ENCODE peak calls at places on chromosomes 16 and 17, in ten cellular contexts. E is IMR-90; N is effector memory CD4-positive, alpha-beta T cell; O is naive thymus-derived CD4-positive, alpha-beta T cell; J is heart right ventricle; S is CD8-positive, alpha-beta memory T cell; P is foreskin keratinocyte; X is colonic mucosa; D is left ventricle myocardium inferior; I is gastrocnemius medialis. R is an unnamed sample.

GRCh38 chr17:61926831-61927210 is 961 bp downstream of the INTS2 start:
- DNase-seq in E (peak; percentile 61), I (no peak), O (no peak), P (no peak), S (no peak), J (no peak), X (no peak), N (no peak), D (no peak), R (no peak)

GRCh38 chr17:82217530-82218204 is 5.0 kb upstream of the CCDC57 start:
- DNase-seq in O (no peak), I (no peak), N (no peak), J (peak; percentile 51), X (no peak), P (no peak), E (peak; percentile 90), D (peak; percentile 60), S (no peak), R (peak; percentile 65)

GRCh38 chr17:77898521-77899434 is 59.7 kb upstream of the TNRC6C start:
- DNase-seq in P (no peak), D (no peak), S (no peak), O (no peak), I (no peak), E (no peak), J (no peak), N (no peak), X (no peak), R (peak; percentile 22)

GRCh38 chr16:17369441-17369951 is 101.3 kb downstream of the XYLT1 start:
- DNase-seq in S (peak; percentile 61), I (no peak), P (no peak), D (peak; percentile 40), N (peak; percentile 59), X (peak; percentile 64), E (no peak), J (peak; percentile 46), O (peak; percentile 77), R (peak; percentile 85)

GRCh38 chr17:55295411-55296170 is 30.8 kb downstream of the HLF start:
- DNase-seq in P (peak; percentile 30), I (peak; percentile 18), J (peak; percentile 42), O (peak; percentile 54), D (no peak), E (peak; percentile 43), X (peak; percentile 57), S (peak; percentile 14), N (peak; percentile 22), R (no peak)

GRCh38 chr16:63652091-63652490 is 1469.8 kb downstream of the CDH11 start:
- DNase-seq in O (no peak), S (no peak), J (no peak), I (no peak), P (no peak), E (no peak), N (no peak), X (no peak), D (no peak), R (no peak)

GRCh38 chr16:67661101-67661661 is 421 bp downstream of the PARD6A start:
- DNase-seq in J (no peak), I (no peak), D (no peak), N (no peak), O (no peak), S (no peak), E (peak; percentile 52), X (no peak), P (peak; percentile 42), R (no peak)

GRCh38 chr17:74276051-74276476 is 2.0 kb downstream of the DNAI2 start:
- DNase-seq in I (no peak), X (no peak), E (no peak), J (peak; percentile 86), N (no peak), O (no peak), P (no peak), D (peak; percentile 66), S (no peak), R (peak; percentile 78)

GRCh38 chr16:66265556-66266133 is 100.8 kb upstream of the CDH5 start:
- DNase-seq in E (no peak), I (no peak), D (no peak), N (no peak), S (no peak), O (no peak), P (no peak), J (no peak), X (no peak), R (no peak)

GRCh38 chr16:10682604-10683003 is 12.1 kb downstream of the TEKT5 start:
- DNase-seq in S (no peak), E (no peak), D (no peak), J (no peak), P (no peak), N (no peak), O (no peak), I (no peak), X (no peak), R (no peak)

GRCh38 chr16:82636485-82636884 is 9.7 kb downstream of the CDH13 start:
- DNase-seq in P (no peak), X (peak; percentile 61), J (no peak), I (no peak), E (no peak), S (no peak), N (no peak), D (no peak), O (no peak), R (no peak)
- H3K4me1 ChIP-seq in P (peaks cover 67% of the 10 kb centered on the region), X (no peaks in the 10 kb centered on the region), J (peaks cover 50% of the 10 kb centered on the region), I (peaks cover 58% of the 10 kb centered on the region), E (peaks cover 20% of the 10 kb centered on the region), S (no peaks in the 10 kb centered on the region), N (no peaks in the 10 kb centered on the region), D (peaks cover 97% of the 10 kb centered on the region), O (peaks cover 1% of the 10 kb centered on the region), R (peaks cover 14% of the 10 kb centered on the region)

GRCh38 chr17:48505788-48506187 is 25.0 kb downstream of the HOXB1 start:
- DNase-seq in X (no peak), P (peak; percentile 65), D (no peak), S (peak; percentile 24), I (no peak), J (no peak), E (peak; percentile 89), N (peak; percentile 46), O (no peak), R (no peak)
- H3K4me1 ChIP-seq in X (no peaks in the 10 kb centered on the region), P (no peaks in the 10 kb centered on the region), D (no peaks in the 10 kb centered on the region), S (no peaks in the 10 kb centered on the region), I (no peaks in the 10 kb centered on the region), J (peaks cover 3% of the 10 kb centered on the region), E (peaks cover 19% of the 10 kb centered on the region), N (peaks cover 3% of the 10 kb centered on the region), O (peaks cover 5% of the 10 kb centered on the region), R (no peaks in the 10 kb centered on the region)

DNA sequence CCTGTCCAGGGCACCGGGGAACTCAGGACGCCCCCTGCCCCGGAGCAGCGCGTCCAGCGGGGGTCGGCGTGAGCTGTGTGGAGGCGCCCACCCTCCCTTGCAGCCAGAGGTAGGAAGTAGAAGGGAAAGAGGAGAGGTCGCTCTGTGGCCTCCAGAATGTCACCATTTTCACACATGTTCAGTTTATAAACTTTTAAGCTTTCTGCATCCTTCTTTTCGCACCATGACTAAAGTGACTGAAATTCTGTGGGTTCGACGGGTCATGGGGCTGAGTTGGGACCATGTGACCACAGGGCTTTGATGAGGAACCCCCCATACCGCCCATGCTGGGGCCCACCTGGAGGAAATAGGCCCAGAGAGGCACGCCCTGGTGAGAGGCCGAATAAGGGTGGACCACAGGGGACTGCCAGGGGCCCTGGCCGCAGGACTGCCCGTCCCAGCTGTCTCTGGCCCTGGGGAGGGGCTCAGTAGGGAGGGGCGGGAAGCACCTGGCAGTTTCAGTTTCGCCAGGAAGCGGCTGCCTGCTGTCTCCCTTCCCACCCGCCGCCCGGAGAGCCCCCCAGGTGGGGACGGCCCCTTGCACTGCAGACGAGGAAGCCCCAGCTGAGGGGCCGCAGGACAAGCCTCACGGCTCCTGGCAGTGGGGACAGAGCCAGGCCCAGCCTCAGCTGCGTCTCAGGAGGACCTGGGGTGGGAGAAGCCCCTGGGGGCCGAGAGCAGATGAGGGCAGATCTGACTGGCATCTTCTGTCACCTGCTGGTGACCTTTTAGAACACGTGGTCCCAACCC is 9.0 kb downstream of the CBFA2T3 start:
- DNase-seq in E (no peak), I (no peak), X (no peak), O (no peak), S (no peak), N (no peak), D (no peak), J (no peak), P (no peak), R (peak; percentile 31)
- H3K4me1 ChIP-seq in E (no peaks in the 10 kb centered on the region), I (no peaks in the 10 kb centered on the region), X (no peaks in the 10 kb centered on the region), O (no peaks in the 10 kb centered on the region), S (peaks cover 8% of the 10 kb centered on the region), N (peaks cover 13% of the 10 kb centered on the region), D (peaks cover 6% of the 10 kb centered on the region), J (peaks cover 35% of the 10 kb centered on the region), P (no peaks in the 10 kb centered on the region), R (no peaks in the 10 kb centered on the region)

GRCh38 chr17:63474914-63475460 is 1.9 kb upstream of the ACE start:
- DNase-seq in S (no peak), N (no peak), D (no peak), J (no peak), O (no peak), P (no peak), E (no peak), X (no peak), I (no peak), R (peak; percentile 14)

GRCh38 chr17:63476857-63477470 is at the start of gene ACE:
- DNase-seq in X (peak; percentile 84), S (peak; percentile 8), O (peak; percentile 15), N (peak; percentile 17), I (no peak), J (peak; percentile 35), P (no peak), D (peak; percentile 41), E (peak; percentile 15), R (peak; percentile 42)

GRCh38 chr17:63474174-63474913 is 2.5 kb upstream of the ACE start:
- DNase-seq in I (no peak), P (no peak), S (no peak), O (no peak), N (no peak), X (peak; percentile 34), J (peak; percentile 80), D (peak; percentile 57), E (no peak), R (peak; percentile 53)

GRCh38 chr17:63476494-63476856 is 386 bp upstream of the ACE start:
- DNase-seq in X (peak; percentile 38), O (no peak), D (no peak), S (no peak), P (no peak), I (no peak), E (no peak), N (no peak), J (no peak), R (peak; percentile 51)

GRCh38 chr17:63475491-63476412 is 1.1 kb upstream of the ACE start:
- DNase-seq in D (no peak), J (no peak), E (peak; percentile 34), X (no peak), N (no peak), I (no peak), O (no peak), P (no peak), S (no peak), R (peak; percentile 44)
- H3K4me1 ChIP-seq in D (peaks cover 63% of the 10 kb centered on the region), J (peaks cover 42% of the 10 kb centered on the region), E (peaks cover 11% of the 10 kb centered on the region), X (peaks cover 18% of the 10 kb centered on the region), N (peaks cover 20% of the 10 kb centered on the region), I (peaks cover 15% of the 10 kb centered on the region), O (peaks cover 14% of the 10 kb centered on the region), P (no peaks in the 10 kb centered on the region), S (peaks cover 14% of the 10 kb centered on the region), R (peaks cover 13% of the 10 kb centered on the region)

GRCh38 chr17:39661744-39662541 is 3.2 kb upstream of the TCAP start:
- DNase-seq in D (no peak), O (no peak), P (no peak), E (no peak), J (no peak), S (no peak), N (no peak), I (no peak), X (no peak), R (no peak)
- H3K4me1 ChIP-seq in D (peaks cover 94% of the 10 kb centered on the region), O (no peaks in the 10 kb centered on the region), P (no peaks in the 10 kb centered on the region), E (peaks cover 4% of the 10 kb centered on the region), J (peaks cover 60% of the 10 kb centered on the region), S (peaks cover 16% of the 10 kb centered on the region), N (peaks cover under 1% of the 10 kb centered on the region), I (peaks cover 79% of the 10 kb centered on the region), X (peaks cover 20% of the 10 kb centered on the region), R (peaks cover 6% of the 10 kb centered on the region)